ENCODE peak calls at places on chromosome 1, in eight cellular contexts. Y, L, Q, H, X, V, G and I are unnamed samples.

GRCh38 chr1:170661646-170662411 is 2.1 kb upstream of the PRRX1 start:
- DNase-seq in Q (peak), L (no peak), H (peak), V (peak), G (peak), X (no peak), Y (no peak), I (no peak)

GRCh38 chr1:54016343-54017282 is 1.4 kb downstream of the LDLRAD1 start:
- DNase-seq in X (no peak), Y (peak), G (no peak), V (no peak), Q (peak), L (no peak), H (no peak), I (no peak)

GRCh38 chr1:56977910-56978309 is 12.1 kb upstream of the C8B start:
- DNase-seq in V (no peak), H (no peak), Y (no peak), X (no peak), L (no peak), G (no peak), Q (no peak), I (no peak)

GRCh38 chr1:156664949-156665411 is 12.2 kb downstream of the NES start:
- DNase-seq in Q (no peak), X (no peak), H (no peak), G (peak), V (no peak), Y (no peak), L (no peak), I (no peak)

GRCh38 chr1:16298653-16299052 is 53.6 kb downstream of the FBXO42 start:
- DNase-seq in G (no peak), Y (no peak), V (no peak), H (no peak), L (no peak), X (no peak), Q (no peak), I (no peak)

GRCh38 chr1:160884579-160884978 is 401 bp downstream of the ITLN1 start:
- DNase-seq in X (no peak), H (no peak), V (no peak), Q (peak), Y (no peak), G (no peak), L (no peak), I (peak)

GRCh38 chr1:78325293-78325692 is 165.5 kb upstream of the PTGFR start:
- DNase-seq in X (no peak), Q (no peak), H (no peak), Y (no peak), L (no peak), V (no peak), G (no peak), I (no peak)

GRCh38 chr1:24457866-24458265 is 42.3 kb downstream of the NIPAL3 start:
- DNase-seq in H (no peak), X (no peak), L (no peak), Q (no peak), G (no peak), V (no peak), Y (no peak), I (no peak)

GRCh38 chr1:169610110-169610509 is 19.8 kb downstream of the SELP start:
- DNase-seq in V (no peak), G (no peak), H (no peak), Y (no peak), Q (no peak), X (no peak), L (no peak), I (no peak)

GRCh38 chr1:22349302-22350043 is 102.2 kb upstream of the ZBTB40 start:
- DNase-seq in L (no peak), Q (peak), V (peak), Y (no peak), G (no peak), H (no peak), X (no peak), I (no peak)

GRCh38 chr1:173870252-173871075 is 2.3 kb downstream of the ZBTB37 start:
- DNase-seq in X (no peak), Y (no peak), L (no peak), V (no peak), G (no peak), H (no peak), Q (no peak), I (no peak)